ENCODE peak calls at places on chromosomes 6 and 20, in ten cellular contexts. N is fibroblast of the conjunctiva; X is activated CD4-positive, alpha-beta T cell treated with anti-CD3 and anti-CD28 coated beads, Interleukin-2, amount 10 ng/mL, durations not matched to agents 7 days and 5 days; V is GM19239; J is SW480; D is HEK293T; Z is ascending aorta; G is head of caudate nucleus; S is nucleus accumbens; W is activated effector memory CD4-positive, alpha-beta T cell treated with Interleukin-2 at 50 U/mL for 16 hours. T is an unnamed sample.

GRCh38 chr6:136037246-136037884 is 185.9 kb downstream of the PDE7B start:
- DNase-seq in N (no peak), X (no peak), V (no peak), J (no peak), D (no peak), Z (no peak), G (no peak), S (no peak), W (no peak), T (no peak)

GRCh38 chr6:13573669-13574110 is 711 bp upstream of the SIRT5 start:
- DNase-seq in N (no peak), X (peak; percentile 11), V (no peak), J (peak; percentile 48), D (no peak), Z (peak; percentile 78), G (peak; percentile 44), S (peak; percentile 39), W (no peak), T (no peak)

GRCh38 chr6:34063641-34064040 is 82.2 kb downstream of the GRM4 start:
- DNase-seq in N (no peak), X (no peak), V (no peak), J (no peak), D (no peak), Z (no peak), G (no peak), S (no peak), W (no peak), T (no peak)

GRCh38 chr6:151240036-151240685 is 394 bp downstream of the AKAP12 start:
- DNase-seq in N (peak; percentile 78), X (peak; percentile 32), V (no peak), J (no peak), D (peak; percentile 87), Z (peak; percentile 90), G (peak; percentile 75), S (peak; percentile 67), W (no peak), T (no peak)

GRCh38 chr6:144683216-144684070 is 398.3 kb downstream of the UTRN start:
- DNase-seq in N (no peak), X (no peak), V (no peak), J (no peak), D (no peak), Z (no peak), G (no peak), S (no peak), W (no peak), T (no peak)

GRCh38 chr20:32543570-32544259 is 41.4 kb downstream of the NOL4L start:
- DNase-seq in N (no peak), X (no peak), V (no peak), J (no peak), D (no peak), Z (no peak), G (no peak), S (no peak), W (no peak), T (no peak)

GRCh38 chr6:107330190-107330589 is 129.2 kb downstream of the PDSS2 start:
- DNase-seq in N (no peak), X (peak; percentile 45), V (peak; percentile 58), J (no peak), D (no peak), Z (no peak), G (no peak), S (no peak), W (no peak), T (no peak)

GRCh38 chr6:125906158-125906998 is 50.2 kb upstream of the HINT3 start:
- DNase-seq in N (no peak), X (peak; percentile 55), V (peak; percentile 4), J (peak; percentile 8), D (peak; percentile 73), Z (peak; percentile 67), G (peak; percentile 43), S (no peak), W (no peak), T (no peak)

GRCh38 chr6:12009904-12010634 is 2.0 kb upstream of the HIVEP1 start:
- DNase-seq in N (peak; percentile 9), X (no peak), V (no peak), J (peak; percentile 10), D (no peak), Z (no peak), G (no peak), S (no peak), W (no peak), T (no peak)

GRCh38 chr20:4243071-4243470 is 227.7 kb upstream of the RNF24 start:
- DNase-seq in N (no peak), X (no peak), V (no peak), J (no peak), D (no peak), Z (no peak), G (no peak), S (no peak), W (no peak), T (no peak)

GRCh38 chr20:58712823-58713731 is 20.5 kb downstream of the NPEPL1 start:
- DNase-seq in N (no peak), X (peak; percentile 4), V (no peak), J (no peak), D (no peak), Z (peak; percentile 48), G (no peak), S (no peak), W (no peak), T (no peak)

GRCh38 chr6:158080849-158081656 is 87.0 kb downstream of the SERAC1 start:
- DNase-seq in N (no peak), X (no peak), V (no peak), J (no peak), D (no peak), Z (peak; percentile 48), G (no peak), S (no peak), W (no peak), T (no peak)

GRCh38 chr20:59400666-59401065 is 100.3 kb downstream of the EDN3 start:
- DNase-seq in N (no peak), X (peak; percentile 52), V (no peak), J (no peak), D (no peak), Z (no peak), G (no peak), S (peak; percentile 9), W (no peak), T (no peak)

GRCh38 chr6:150346346-150346745 is 22.5 kb upstream of the IYD start:
- DNase-seq in N (no peak), X (no peak), V (no peak), J (no peak), D (no peak), Z (peak; percentile 33), G (no peak), S (no peak), W (no peak), T (peak; percentile 91)

GRCh38 chr6:42302441-42302840 is 84.8 kb upstream of the MRPS10 start:
- DNase-seq in N (no peak), X (no peak), V (no peak), J (no peak), D (no peak), Z (no peak), G (no peak), S (no peak), W (no peak), T (no peak)